ENCODE peak calls at places on chromosome 4, in four cellular contexts. One of them, this sample, is unnamed.

GRCh38 chr4:48133668-48134444 is at the start of gene TXK:
- DNase-seq in IMR-90: peak
- DNase-seq in dorsolateral prefrontal cortex: no peak
- DNase-seq in endodermal cell: no peak
- DNase-seq in this sample: peak

GRCh38 chr4:82694106-82694505 is 104.5 kb downstream of the SCD5 start:
- DNase-seq in IMR-90: no peak
- DNase-seq in dorsolateral prefrontal cortex: no peak
- DNase-seq in endodermal cell: no peak
- DNase-seq in this sample: no peak

GRCh38 chr4:99950913-99951254 is 809 bp upstream of the H2AZ1 start:
- DNase-seq in IMR-90: no peak
- DNase-seq in dorsolateral prefrontal cortex: no peak
- DNase-seq in endodermal cell: no peak
- DNase-seq in this sample: no peak

GRCh38 chr4:139942284-139942683 is 211.7 kb downstream of the MAML3 start:
- DNase-seq in IMR-90: no peak
- DNase-seq in dorsolateral prefrontal cortex: no peak
- DNase-seq in endodermal cell: no peak
- DNase-seq in this sample: no peak

GRCh38 chr4:151952137-151952536 is 191.3 kb upstream of the GATB start:
- DNase-seq in IMR-90: no peak
- DNase-seq in dorsolateral prefrontal cortex: no peak
- DNase-seq in endodermal cell: no peak
- DNase-seq in this sample: no peak

GRCh38 chr4:56372774-56373173 is 14.5 kb downstream of the AASDH start:
- DNase-seq in IMR-90: peak
- DNase-seq in dorsolateral prefrontal cortex: no peak
- DNase-seq in endodermal cell: no peak
- DNase-seq in this sample: no peak

GRCh38 chr4:14771091-14771490 is 231.2 kb upstream of the CPEB2 start:
- DNase-seq in IMR-90: no peak
- DNase-seq in dorsolateral prefrontal cortex: no peak
- DNase-seq in endodermal cell: no peak
- DNase-seq in this sample: no peak

GRCh38 chr4:168884251-168885124 is 125.6 kb downstream of the CBR4 start:
- DNase-seq in IMR-90: no peak
- DNase-seq in dorsolateral prefrontal cortex: no peak
- DNase-seq in endodermal cell: no peak
- DNase-seq in this sample: no peak

GRCh38 chr4:48725414-48725813 is 54.7 kb downstream of the FRYL start:
- DNase-seq in IMR-90: no peak
- DNase-seq in dorsolateral prefrontal cortex: no peak
- DNase-seq in endodermal cell: no peak
- DNase-seq in this sample: no peak

GRCh38 chr4:133524369-133524768 is 375.3 kb downstream of the PCDH10 start:
- DNase-seq in IMR-90: no peak
- DNase-seq in dorsolateral prefrontal cortex: no peak
- DNase-seq in endodermal cell: no peak
- DNase-seq in this sample: no peak

GRCh38 chr4:57911203-57911602 is 801.0 kb upstream of the IGFBP7 start:
- DNase-seq in IMR-90: no peak
- DNase-seq in dorsolateral prefrontal cortex: no peak
- DNase-seq in endodermal cell: no peak
- DNase-seq in this sample: no peak

GRCh38 chr4:136855886-136856285 is 676.4 kb downstream of the PCDH18 start:
- DNase-seq in IMR-90: no peak
- DNase-seq in dorsolateral prefrontal cortex: no peak
- DNase-seq in endodermal cell: peak
- DNase-seq in this sample: no peak

GRCh38 chr4:105933083-105933482 is 37.8 kb downstream of the NPNT start:
- DNase-seq in IMR-90: no peak
- DNase-seq in dorsolateral prefrontal cortex: no peak
- DNase-seq in endodermal cell: no peak
- DNase-seq in this sample: no peak

GRCh38 chr4:23789765-23790164 is 100.1 kb downstream of the PPARGC1A start:
- DNase-seq in IMR-90: peak
- DNase-seq in dorsolateral prefrontal cortex: no peak
- DNase-seq in endodermal cell: no peak
- DNase-seq in this sample: peak

GRCh38 chr4:46389301-46389761 is 597 bp downstream of the GABRA2 start:
- DNase-seq in IMR-90: no peak
- DNase-seq in dorsolateral prefrontal cortex: peak
- DNase-seq in endodermal cell: peak
- DNase-seq in this sample: no peak

GRCh38 chr4:46390353-46391058 is 578 bp upstream of the GABRA2 start:
- DNase-seq in IMR-90: no peak
- DNase-seq in dorsolateral prefrontal cortex: no peak
- DNase-seq in endodermal cell: peak
- DNase-seq in this sample: no peak

GRCh38 chr4:46386570-46386969 is 3.4 kb downstream of the GABRA2 start:
- DNase-seq in IMR-90: no peak
- DNase-seq in dorsolateral prefrontal cortex: no peak
- DNase-seq in endodermal cell: peak
- DNase-seq in this sample: no peak

GRCh38 chr4:46387956-46388355 is 2.0 kb downstream of the GABRA2 start:
- DNase-seq in IMR-90: no peak
- DNase-seq in dorsolateral prefrontal cortex: no peak
- DNase-seq in endodermal cell: no peak
- DNase-seq in this sample: no peak

DNA sequence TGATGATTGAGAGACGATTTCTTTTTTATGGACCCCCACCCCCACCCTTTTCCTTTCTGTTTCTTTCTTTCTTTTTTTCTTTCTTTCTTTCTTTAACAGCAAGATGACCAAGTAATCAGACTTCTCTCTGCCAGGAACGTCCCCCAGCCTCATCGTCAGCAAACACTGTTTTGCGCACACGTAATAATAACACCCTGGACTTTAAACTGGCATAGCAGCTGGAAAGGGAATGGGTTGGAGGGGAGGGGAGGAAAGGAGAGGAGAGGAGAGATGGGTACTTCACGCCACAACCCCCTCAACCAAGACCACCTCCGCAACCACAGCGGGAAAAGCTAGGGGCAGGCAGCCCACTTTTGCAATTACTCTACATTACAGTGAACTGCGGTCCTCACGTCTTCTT is 1.1 kb downstream of the GABRA2 start:
- DNase-seq in IMR-90: no peak
- DNase-seq in dorsolateral prefrontal cortex: no peak
- DNase-seq in endodermal cell: no peak
- DNase-seq in this sample: no peak
- H3K4me3 ChIP-seq in IMR-90: peak
- H3K4me3 ChIP-seq in dorsolateral prefrontal cortex: peak
- H3K4me3 ChIP-seq in endodermal cell: peak
- H3K4me3 ChIP-seq in this sample: no peak

DNA sequence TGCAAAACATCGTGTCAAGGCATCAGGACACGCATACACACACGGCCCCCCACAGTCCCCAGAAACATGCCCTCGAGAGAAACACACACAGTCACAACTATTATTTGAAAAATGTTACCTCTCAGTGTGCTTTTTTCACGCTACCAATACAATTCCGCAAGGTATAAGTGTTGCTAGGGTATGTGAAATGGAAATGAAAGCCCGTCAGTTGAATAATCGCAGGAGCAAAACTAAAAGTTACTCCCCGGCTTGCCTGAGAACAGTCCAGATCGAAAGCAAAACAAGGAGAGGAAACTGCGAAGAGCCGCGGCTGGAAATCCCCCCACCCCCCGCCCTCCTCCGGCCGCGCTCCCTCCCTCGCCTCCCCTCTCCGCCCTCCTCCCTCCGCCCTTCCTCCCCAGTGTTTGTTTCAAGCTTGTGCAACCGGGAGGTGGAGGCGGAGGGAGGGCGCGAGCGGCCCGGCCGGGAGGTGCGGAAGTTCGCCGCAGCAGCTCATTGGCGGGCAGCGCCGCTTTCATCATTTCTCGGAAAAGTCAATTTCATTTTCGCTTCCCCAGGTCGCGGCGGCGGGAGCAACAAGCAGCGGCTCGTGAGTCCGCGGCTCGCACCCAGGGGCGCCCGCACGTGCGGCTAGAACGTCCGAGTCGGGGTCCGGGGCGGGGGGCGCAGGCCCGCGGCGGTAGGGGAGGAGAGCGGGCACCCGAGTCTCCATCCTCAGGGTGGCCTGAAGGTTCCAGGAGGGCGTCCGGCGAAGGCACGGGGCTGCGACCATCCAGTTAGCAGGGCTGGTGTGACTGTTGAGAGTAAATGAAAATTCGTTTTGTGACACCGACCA is at the start of gene IRF2:
- DNase-seq in IMR-90: peak
- DNase-seq in dorsolateral prefrontal cortex: peak
- DNase-seq in endodermal cell: peak
- DNase-seq in this sample: peak
- TF ChIP-seq CTCF in IMR-90: no peak
- TF ChIP-seq CTCF in dorsolateral prefrontal cortex: peak
- TF ChIP-seq CTCF in endodermal cell: peak
- TF ChIP-seq CTCF in this sample: no peak

GRCh38 chr4:5471691-5472090 is 236.7 kb downstream of the EVC2 start:
- DNase-seq in IMR-90: no peak
- DNase-seq in dorsolateral prefrontal cortex: no peak
- DNase-seq in endodermal cell: no peak
- DNase-seq in this sample: no peak
- H3K4me3 ChIP-seq in IMR-90: no peak
- H3K4me3 ChIP-seq in dorsolateral prefrontal cortex: no peak
- H3K4me3 ChIP-seq in endodermal cell: no peak
- H3K4me3 ChIP-seq in this sample: no peak

GRCh38 chr4:129926936-129927335 is 831.0 kb downstream of the C4orf33 start:
- DNase-seq in IMR-90: no peak
- DNase-seq in dorsolateral prefrontal cortex: no peak
- DNase-seq in endodermal cell: no peak
- DNase-seq in this sample: no peak
- TF ChIP-seq CTCF in IMR-90: no peak
- TF ChIP-seq CTCF in dorsolateral prefrontal cortex: no peak
- TF ChIP-seq CTCF in endodermal cell: peak
- TF ChIP-seq CTCF in this sample: no peak

GRCh38 chr4:1571165-1571908 is 112.8 kb downstream of the FAM53A start:
- DNase-seq in IMR-90: no peak
- DNase-seq in dorsolateral prefrontal cortex: no peak
- DNase-seq in endodermal cell: peak
- DNase-seq in this sample: no peak
- H3K4me3 ChIP-seq in IMR-90: no peak
- H3K4me3 ChIP-seq in dorsolateral prefrontal cortex: no peak
- H3K4me3 ChIP-seq in endodermal cell: no peak
- H3K4me3 ChIP-seq in this sample: no peak

GRCh38 chr4:64538219-64538618 is 129.0 kb upstream of the TECRL start:
- DNase-seq in IMR-90: no peak
- DNase-seq in dorsolateral prefrontal cortex: no peak
- DNase-seq in endodermal cell: peak
- DNase-seq in this sample: no peak
- TF ChIP-seq CTCF in IMR-90: no peak
- TF ChIP-seq CTCF in dorsolateral prefrontal cortex: no peak
- TF ChIP-seq CTCF in endodermal cell: peak
- TF ChIP-seq CTCF in this sample: no peak

GRCh38 chr4:40811886-40812857 is 62.4 kb downstream of the NSUN7 start:
- DNase-seq in IMR-90: peak
- DNase-seq in dorsolateral prefrontal cortex: no peak
- DNase-seq in endodermal cell: no peak
- DNase-seq in this sample: peak
- H3K4me3 ChIP-seq in IMR-90: no peak
- H3K4me3 ChIP-seq in dorsolateral prefrontal cortex: no peak
- H3K4me3 ChIP-seq in endodermal cell: no peak
- H3K4me3 ChIP-seq in this sample: no peak

GRCh38 chr4:95156452-95156765 is 392.4 kb downstream of the UNC5C start:
- DNase-seq in IMR-90: no peak
- DNase-seq in dorsolateral prefrontal cortex: no peak
- DNase-seq in endodermal cell: no peak
- DNase-seq in this sample: no peak
- TF ChIP-seq CTCF in IMR-90: no peak
- TF ChIP-seq CTCF in dorsolateral prefrontal cortex: peak
- TF ChIP-seq CTCF in endodermal cell: no peak
- TF ChIP-seq CTCF in this sample: no peak

GRCh38 chr4:182879913-182880312 is 37.3 kb downstream of the DCTD start:
- DNase-seq in IMR-90: no peak
- DNase-seq in dorsolateral prefrontal cortex: no peak
- DNase-seq in endodermal cell: no peak
- DNase-seq in this sample: no peak
- H3K4me3 ChIP-seq in IMR-90: no peak
- H3K4me3 ChIP-seq in dorsolateral prefrontal cortex: no peak
- H3K4me3 ChIP-seq in endodermal cell: no peak
- H3K4me3 ChIP-seq in this sample: no peak

This sample was measured in AG10803.